ENCODE peak calls at places on chromosomes 2 and 18, in six cellular contexts. S, D, R, N, I and U are unnamed samples.

GRCh38 chr2:39704540-39704939 is 38.8 kb downstream of the TMEM178A start:
- DNase-seq in S (no peak), D (no peak), R (no peak), N (no peak), I (no peak), U (no peak)

GRCh38 chr2:68912732-68913131 is 40.0 kb downstream of the GKN2 start:
- DNase-seq in S (no peak), D (no peak), R (no peak), N (no peak), I (no peak), U (no peak)

GRCh38 chr2:150449856-150450255 is 37.6 kb downstream of the RND3 start:
- DNase-seq in S (no peak), D (no peak), R (no peak), N (no peak), I (no peak), U (peak)

GRCh38 chr2:112686348-112687217 is 34.2 kb upstream of the NT5DC4 start:
- DNase-seq in S (no peak), D (no peak), R (no peak), N (no peak), I (no peak), U (no peak)

GRCh38 chr2:174048238-174048637 is 83.1 kb upstream of the SP3 start:
- DNase-seq in S (no peak), D (no peak), R (no peak), N (no peak), I (no peak), U (no peak)

GRCh38 chr2:1068241-1068640 is 117.6 kb downstream of the SNTG2 start:
- DNase-seq in S (no peak), D (no peak), R (no peak), N (no peak), I (no peak), U (no peak)

GRCh38 chr2:160952462-160952861 is 207.8 kb upstream of the TANK start:
- DNase-seq in S (no peak), D (peak), R (no peak), N (no peak), I (no peak), U (no peak)

GRCh38 chr2:24084386-24085375 is at the start of gene TP53I3:
- DNase-seq in S (peak), D (peak), R (peak), N (peak), I (peak), U (peak)

GRCh38 chr2:56291711-56292110 is 107.9 kb downstream of the CCDC85A start:
- DNase-seq in S (no peak), D (no peak), R (no peak), N (no peak), I (no peak), U (no peak)

GRCh38 chr2:126788113-126788512 is 110.6 kb upstream of the TEX51 start:
- DNase-seq in S (no peak), D (no peak), R (no peak), N (no peak), I (no peak), U (no peak)

GRCh38 chr2:203432811-203433210 is 102.3 kb downstream of the RAPH1 start:
- DNase-seq in S (no peak), D (no peak), R (no peak), N (no peak), I (no peak), U (no peak)

GRCh38 chr2:10285191-10285577 is 17.5 kb upstream of the HPCAL1 start:
- DNase-seq in S (no peak), D (no peak), R (no peak), N (no peak), I (no peak), U (no peak)

GRCh38 chr2:175363719-175364118 is 182.2 kb upstream of the ATP5MC3 start:
- DNase-seq in S (no peak), D (no peak), R (no peak), N (no peak), I (no peak), U (no peak)

GRCh38 chr18:11842562-11842961 is 8.7 kb upstream of the CHMP1B start:
- DNase-seq in S (no peak), D (no peak), R (no peak), N (no peak), I (no peak), U (no peak)

GRCh38 chr2:25052948-25053477 is 11.1 kb downstream of the EFR3B start:
- DNase-seq in S (no peak), D (no peak), R (no peak), N (no peak), I (no peak), U (no peak)

GRCh38 chr18:46374850-46375249 is 270.7 kb downstream of the HAUS1 start:
- DNase-seq in S (no peak), D (no peak), R (no peak), N (no peak), I (no peak), U (peak)

GRCh38 chr18:7466190-7466589 is 100.9 kb upstream of the PTPRM start:
- DNase-seq in S (no peak), D (no peak), R (no peak), N (no peak), I (no peak), U (no peak)

GRCh38 chr2:177449159-177449558 is 56.6 kb downstream of the AGPS start:
- DNase-seq in S (no peak), D (no peak), R (no peak), N (no peak), I (no peak), U (no peak)

GRCh38 chr18:54254265-54254758 is 15.0 kb upstream of the POLI start:
- DNase-seq in S (no peak), D (peak), R (no peak), N (no peak), I (no peak), U (peak)

GRCh38 chr2:238216651-238217184 is 13.2 kb upstream of the ILKAP start:
- DNase-seq in S (no peak), D (no peak), R (no peak), N (no peak), I (no peak), U (no peak)

GRCh38 chr2:127454595-127455565 is 36.7 kb downstream of the PROC start:
- DNase-seq in S (no peak), D (no peak), R (no peak), N (no peak), I (no peak), U (no peak)

GRCh38 chr2:144325086-144325485 is 194.8 kb downstream of the ZEB2 start:
- DNase-seq in S (no peak), D (no peak), R (no peak), N (no peak), I (no peak), U (no peak)

GRCh38 chr18:74942319-74942910 is 266.5 kb downstream of the PTGR3 start:
- DNase-seq in S (no peak), D (peak), R (no peak), N (no peak), I (no peak), U (peak)

GRCh38 chr2:241677392-241677791 is 9.2 kb downstream of the DTYMK start:
- DNase-seq in S (no peak), D (no peak), R (no peak), N (no peak), I (no peak), U (no peak)

GRCh38 chr2:207321504-207321903 is 155.8 kb upstream of the KLF7 start:
- DNase-seq in S (no peak), D (no peak), R (no peak), N (no peak), I (no peak), U (no peak)

GRCh38 chr2:74474899-74475298 is 2.4 kb upstream of the MRPL53 start:
- DNase-seq in S (no peak), D (no peak), R (peak), N (peak), I (peak), U (no peak)

GRCh38 chr2:178870703-178871102 is 63.5 kb upstream of the TTN start:
- DNase-seq in S (no peak), D (peak), R (no peak), N (no peak), I (no peak), U (no peak)

GRCh38 chr2:157438907-157439791 is 4.7 kb downstream of the CYTIP start:
- DNase-seq in S (no peak), D (no peak), R (no peak), N (no peak), I (no peak), U (no peak)

GRCh38 chr2:187614756-187615155 is 60.5 kb upstream of the TFPI start:
- DNase-seq in S (no peak), D (peak), R (no peak), N (no peak), I (no peak), U (no peak)

GRCh38 chr2:74130211-74130995 is 17.3 kb downstream of the BOLA3 start:
- DNase-seq in S (no peak), D (no peak), R (peak), N (peak), I (no peak), U (peak)

GRCh38 chr2:23622466-23622865 is 237.5 kb downstream of the KLHL29 start:
- DNase-seq in S (no peak), D (no peak), R (no peak), N (no peak), I (no peak), U (no peak)

GRCh38 chr2:16640867-16641266 is 24.8 kb downstream of the CYRIA start:
- DNase-seq in S (no peak), D (peak), R (no peak), N (no peak), I (no peak), U (no peak)

GRCh38 chr2:12796617-12797016 is 79.9 kb downstream of the TRIB2 start:
- DNase-seq in S (no peak), D (no peak), R (no peak), N (no peak), I (no peak), U (no peak)

DNA sequence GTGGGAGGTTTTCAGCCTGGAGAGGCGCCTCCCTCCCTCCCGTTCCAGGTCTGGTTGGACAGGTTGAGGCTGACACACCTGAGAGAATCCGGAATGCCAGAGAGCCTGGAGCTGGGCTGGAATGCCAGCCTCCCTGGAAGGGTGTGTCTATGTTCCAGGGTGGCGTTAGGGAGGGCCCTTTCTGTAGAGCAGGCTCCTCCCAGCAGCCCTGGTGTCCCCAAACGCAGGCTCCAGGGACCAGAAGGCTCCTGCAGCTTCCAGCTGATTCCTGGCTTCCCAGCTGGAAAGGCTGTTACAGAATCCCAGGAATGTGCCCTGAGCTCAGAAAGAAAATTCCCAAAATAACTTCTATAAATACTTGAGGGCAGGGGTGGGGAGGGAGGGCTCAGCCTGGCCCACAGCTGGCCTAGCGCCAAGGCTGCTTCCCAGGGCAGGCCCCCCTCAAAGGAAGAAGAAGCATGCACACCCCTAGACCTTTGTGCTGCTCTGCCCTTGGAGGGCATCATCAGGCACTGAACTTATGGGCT is 85.4 kb downstream of the STPG4 start:
- DNase-seq in S (peak), D (peak), R (peak), N (peak), I (peak), U (peak)
- H3K4ac ChIP-seq in S (no peak), D (peak), R (no peak), N (no peak), I (no peak), U (peak)

DNA sequence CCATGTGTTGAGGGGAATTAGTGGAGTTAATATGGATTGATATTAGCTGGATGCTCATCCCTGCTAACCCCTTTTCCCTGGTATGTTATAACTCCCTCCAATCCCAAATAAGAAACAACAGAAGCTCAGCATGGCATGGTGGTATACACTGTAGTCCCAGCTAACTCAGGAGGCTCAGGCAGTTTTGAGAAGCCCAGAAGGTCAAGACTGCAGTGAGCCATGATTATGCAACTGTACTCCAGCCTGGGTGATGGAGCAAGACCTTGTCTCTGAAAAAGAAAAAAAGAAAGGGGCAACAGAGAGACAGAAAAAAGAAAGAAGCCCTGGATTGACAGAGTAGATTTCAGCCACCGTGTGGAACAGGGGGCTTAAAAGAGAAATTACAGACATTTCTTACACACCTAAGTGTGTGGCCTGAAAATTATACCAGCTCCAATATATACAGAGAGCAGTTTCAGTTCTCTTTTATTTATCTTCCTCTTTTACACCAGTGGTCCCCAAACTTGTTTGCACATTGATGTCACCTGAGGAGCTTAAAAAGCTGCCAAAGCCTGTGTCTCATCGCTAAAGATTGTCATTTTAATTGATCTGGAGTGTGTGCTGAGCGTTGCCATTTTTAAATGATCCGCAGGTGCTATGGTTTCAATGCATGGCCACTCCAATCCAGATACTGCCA is 203.6 kb downstream of the UBE2E3 start:
- DNase-seq in S (no peak), D (no peak), R (no peak), N (no peak), I (no peak), U (no peak)
- H3K4ac ChIP-seq in S (no peak), D (no peak), R (no peak), N (no peak), I (no peak), U (no peak)

DNA sequence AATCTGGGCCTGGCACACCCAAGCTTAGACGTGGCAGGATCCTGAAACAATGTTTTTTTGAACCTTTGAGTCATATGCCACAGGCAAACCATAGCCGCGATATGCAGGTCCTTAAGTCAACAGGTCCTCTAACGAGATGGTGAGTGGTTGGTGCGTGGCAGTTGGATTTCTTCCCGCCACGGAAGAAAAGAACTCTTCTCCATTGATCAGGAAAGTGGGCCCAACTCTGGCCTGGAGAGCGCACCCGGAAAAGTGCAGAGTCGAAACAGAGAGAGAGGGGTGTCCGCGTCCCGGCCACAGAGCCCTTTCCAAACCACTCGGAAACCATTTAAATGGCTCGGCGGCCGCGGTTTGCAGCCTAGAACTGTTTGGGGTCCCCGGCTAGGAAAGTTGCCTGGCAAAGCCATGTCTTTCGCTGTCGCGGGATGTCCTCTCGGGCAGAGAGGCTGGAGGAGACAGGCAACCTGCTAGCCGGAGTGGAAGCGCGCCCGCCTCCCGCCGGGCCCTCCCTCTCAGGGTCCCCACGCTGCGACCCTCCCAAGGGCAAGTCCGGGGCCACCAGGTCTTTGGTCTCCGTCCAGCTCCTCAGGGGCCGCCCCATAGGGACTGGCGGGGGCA is 777 bp downstream of the GALNT3 start:
- DNase-seq in S (peak), D (no peak), R (peak), N (peak), I (peak), U (peak)
- H3K4ac ChIP-seq in S (no peak), D (no peak), R (no peak), N (peak), I (no peak), U (peak)

DNA sequence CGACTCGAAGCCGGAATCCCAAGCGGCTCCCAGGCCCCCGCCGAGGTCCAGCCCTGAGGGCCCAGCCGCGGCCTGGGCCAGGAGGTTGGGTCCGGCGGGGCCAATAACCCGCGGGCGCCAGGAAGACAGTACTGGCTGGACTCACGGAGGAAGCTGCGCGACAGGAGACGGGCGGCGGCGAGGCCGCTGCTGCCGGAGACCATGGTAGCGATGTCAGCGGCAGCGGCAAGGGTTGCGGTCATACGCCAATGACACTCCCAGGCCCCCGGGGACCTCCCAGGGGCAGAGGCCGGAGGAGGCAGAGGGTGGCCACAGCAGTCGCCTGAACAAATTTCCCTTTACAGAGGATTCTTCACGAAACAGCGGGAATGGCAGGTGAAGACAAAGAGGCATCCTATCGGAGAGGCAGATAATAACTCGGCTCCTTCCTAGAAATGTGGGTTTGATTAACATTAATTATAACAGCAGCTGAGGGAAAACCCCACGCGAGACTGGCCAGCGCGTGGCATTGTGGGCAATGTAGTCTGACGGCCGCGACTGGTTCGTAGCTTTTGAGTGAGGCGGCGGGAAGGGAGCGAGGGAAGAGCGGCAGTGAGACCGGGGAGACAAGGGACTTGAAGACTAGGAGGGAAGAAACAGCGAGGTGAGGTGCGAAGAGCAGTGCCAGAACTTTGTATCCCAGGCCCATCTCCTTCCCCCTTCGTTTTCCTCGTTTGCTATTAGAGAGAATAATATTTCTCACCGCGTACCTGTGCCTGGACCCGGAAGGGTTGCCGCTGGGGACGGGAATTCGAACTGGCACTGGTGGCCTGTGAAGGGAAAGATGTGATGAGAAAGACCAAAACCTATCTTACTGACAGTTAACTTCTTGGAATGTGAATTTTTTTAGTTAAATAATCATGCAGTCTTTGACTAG is at the start of gene SUCLG1:
- DNase-seq in S (peak), D (peak), R (peak), N (peak), I (peak), U (peak)
- H3K4ac ChIP-seq in S (no peak), D (peak), R (no peak), N (peak), I (no peak), U (peak)

DNA sequence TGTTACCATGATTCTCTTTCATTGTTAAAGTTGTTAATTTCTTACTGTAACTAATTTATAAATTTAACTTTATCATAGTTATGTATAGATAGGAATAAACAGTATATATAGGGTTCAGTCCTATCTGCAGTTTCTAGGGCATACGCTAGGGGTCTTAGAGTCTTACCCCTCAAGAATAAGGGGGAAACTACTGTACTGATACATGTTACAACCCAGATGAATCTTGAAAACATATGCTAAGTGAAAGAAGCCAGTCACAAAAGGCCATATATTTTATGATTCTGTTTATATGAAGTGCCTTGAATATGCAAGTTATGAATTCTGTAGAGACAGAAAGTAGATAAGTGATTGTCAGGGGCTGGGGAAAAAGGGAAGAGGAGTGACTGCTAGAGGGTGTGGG is 52.4 kb downstream of the RTN4 start:
- DNase-seq in S (no peak), D (no peak), R (no peak), N (no peak), I (no peak), U (no peak)
- H3K4ac ChIP-seq in S (no peak), D (no peak), R (no peak), N (no peak), I (no peak), U (no peak)

GRCh38 chr2:44367591-44367990 is 5.8 kb downstream of the CAMKMT start:
- DNase-seq in S (no peak), D (no peak), R (no peak), N (no peak), I (no peak), U (no peak)

GRCh38 chr2:44360749-44361329 is 455 bp downstream of the PREPL start:
- DNase-seq in S (no peak), D (peak), R (no peak), N (no peak), I (no peak), U (no peak)

GRCh38 chr2:44362207-44363015 is 664 bp downstream of the CAMKMT start:
- DNase-seq in S (no peak), D (peak), R (peak), N (no peak), I (no peak), U (peak)

GRCh38 chr2:44361330-44362206 is at the start of the genes CAMKMT and PREPL:
- DNase-seq in S (peak), D (peak), R (peak), N (peak), I (peak), U (peak)

DNA sequence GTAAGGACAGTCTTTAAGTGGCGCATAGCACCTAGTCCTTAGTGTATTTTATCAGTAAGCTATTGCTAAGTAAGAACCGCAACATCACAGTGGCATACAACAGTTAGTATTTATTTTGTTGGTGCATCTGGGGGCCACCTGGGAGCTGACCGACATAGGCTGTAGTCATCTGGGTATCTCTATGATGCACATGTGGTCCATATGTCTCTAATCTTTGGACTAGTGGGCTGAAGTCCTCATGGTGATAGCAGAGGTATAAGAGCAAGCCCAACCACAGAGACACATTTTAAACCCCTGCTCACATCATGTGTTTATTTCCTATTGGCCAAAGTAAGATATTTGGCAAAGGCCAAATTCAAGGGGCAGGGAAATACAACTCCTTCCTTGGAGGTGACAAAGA is 2.9 kb downstream of the CAMKMT start:
- DNase-seq in S (no peak), D (no peak), R (no peak), N (no peak), I (no peak), U (no peak)
- H3K4ac ChIP-seq in S (no peak), D (no peak), R (no peak), N (no peak), I (no peak), U (no peak)

GRCh38 chr2:145792745-145793144 is 1272.8 kb upstream of the ZEB2 start:
- DNase-seq in S (no peak), D (no peak), R (no peak), N (no peak), I (no peak), U (no peak)

GRCh38 chr2:145789636-145790035 is 1269.7 kb upstream of the ZEB2 start:
- DNase-seq in S (no peak), D (peak), R (no peak), N (no peak), I (no peak), U (no peak)
- H3K4ac ChIP-seq in S (no peak), D (no peak), R (no peak), N (no peak), I (no peak), U (no peak)